ENCODE peak calls at places on chromosomes 2 and 18, in five cellular contexts. D is HepG2, H is H1, M is GM12878, K is K562. Z is an unnamed sample.

GRCh38 chr2:176126929-176127768 is 2.4 kb upstream of the HOXD8 start:
- DNase-seq in M (no peak), K (peak), H (peak), D (peak), Z (no peak)

GRCh38 chr2:64123740-64124139 is 20.5 kb downstream of the PELI1 start:
- DNase-seq in K (no peak), M (no peak), D (no peak), H (no peak), Z (no peak)

GRCh38 chr2:218822622-218823021 is 9.0 kb downstream of the PRKAG3 start:
- DNase-seq in D (no peak), K (no peak), M (no peak), H (no peak), Z (no peak)

GRCh38 chr2:169038338-169038757 is 7.2 kb upstream of the ABCB11 start:
- DNase-seq in M (peak), K (peak), D (no peak), H (no peak), Z (peak)

GRCh38 chr2:200609027-200609614 is 23.3 kb downstream of the AOX1 start:
- DNase-seq in M (no peak), K (no peak), H (no peak), D (no peak), Z (peak)

GRCh38 chr2:157685572-157685971 is 56.9 kb upstream of the ACVR1C start:
- DNase-seq in K (no peak), D (no peak), M (no peak), H (no peak), Z (no peak)

GRCh38 chr2:14634885-14635871 is 2.7 kb downstream of the LRATD1 start:
- DNase-seq in K (peak), D (no peak), M (no peak), H (peak), Z (peak)

GRCh38 chr18:23226386-23226785 is 91.1 kb downstream of the CABLES1 start:
- DNase-seq in H (no peak), D (no peak), M (no peak), K (no peak), Z (no peak)

GRCh38 chr2:197011777-197012641 is 85.5 kb upstream of the PGAP1 start:
- DNase-seq in D (peak), K (peak), M (no peak), H (no peak), Z (peak)

GRCh38 chr2:107737764-107738163 is 88.9 kb upstream of the RGPD4 start:
- DNase-seq in K (no peak), H (no peak), M (no peak), D (no peak), Z (no peak)

GRCh38 chr2:223619486-223620129 is 17.4 kb upstream of the SCG2 start:
- DNase-seq in H (no peak), M (no peak), D (no peak), K (no peak), Z (no peak)

GRCh38 chr18:62634471-62634870 is 80.9 kb upstream of the PHLPP1 start:
- DNase-seq in D (no peak), H (no peak), K (no peak), M (no peak), Z (no peak)

GRCh38 chr18:56298935-56299334 is 339.5 kb downstream of the TXNL1 start:
- DNase-seq in K (no peak), M (no peak), D (no peak), H (no peak), Z (peak)

GRCh38 chr2:28355521-28356094 is 37.0 kb upstream of the FOSL2 start:
- DNase-seq in D (peak), K (peak), M (no peak), H (no peak), Z (no peak)

GRCh38 chr2:52686935-52687334 is 1080.7 kb upstream of the CHAC2 start:
- DNase-seq in H (no peak), M (no peak), D (peak), K (no peak), Z (no peak)

GRCh38 chr2:216339456-216340279 is 32.6 kb downstream of the MARCHF4 start:
- DNase-seq in K (no peak), D (no peak), H (peak), M (no peak), Z (peak)

GRCh38 chr2:98520806-98521205 is 76.1 kb downstream of the INPP4A start:
- DNase-seq in K (no peak), H (no peak), D (no peak), M (no peak), Z (no peak)

GRCh38 chr2:203361922-203362321 is 33.7 kb downstream of the ABI2 start:
- DNase-seq in M (no peak), H (no peak), D (no peak), K (no peak), Z (no peak)

GRCh38 chr2:100291152-100291970 is 30.9 kb downstream of the LONRF2 start:
- DNase-seq in K (peak), H (no peak), D (peak), M (no peak), Z (peak)

GRCh38 chr2:127047054-127047453 is 59.9 kb downstream of the BIN1 start:
- DNase-seq in M (no peak), D (no peak), H (peak), K (no peak), Z (no peak)

GRCh38 chr2:72115361-72116080 is 32.1 kb downstream of the CYP26B1 start:
- DNase-seq in H (no peak), K (no peak), M (no peak), D (no peak), Z (peak)

GRCh38 chr2:178946494-178946893 is 103.4 kb downstream of the CCDC141 start:
- DNase-seq in K (no peak), H (no peak), D (no peak), M (no peak), Z (no peak)

GRCh38 chr2:144554811-144555210 is 34.9 kb upstream of the ZEB2 start:
- DNase-seq in M (no peak), H (no peak), D (no peak), K (no peak), Z (no peak)
- TF ChIP-seq HDAC2 in M (no peak), H (no peak), D (no peak), K (no peak), Z (no peak)

GRCh38 chr18:36017232-36017631 is 44.8 kb downstream of the RMP24 start:
- DNase-seq in M (no peak), K (no peak), D (no peak), H (no peak), Z (no peak)
- TF ChIP-seq CEBPB in M (no peak), K (no peak), D (no peak), H (no peak), Z (no peak)

GRCh38 chr2:79702934-79703333 is 190.1 kb downstream of the CTNNA2 start:
- DNase-seq in D (no peak), H (no peak), K (no peak), M (no peak), Z (no peak)

GRCh38 chr2:79697200-79697599 is 184.3 kb downstream of the CTNNA2 start:
- DNase-seq in D (no peak), K (no peak), M (no peak), H (no peak), Z (no peak)
- TF ChIP-seq EP300 in D (no peak), K (no peak), M (no peak), H (no peak), Z (no peak)

GRCh38 chr18:44588466-44588865 is 92.2 kb upstream of the SETBP1 start:
- DNase-seq in H (no peak), K (no peak), M (no peak), D (no peak), Z (no peak)

GRCh38 chr18:44590976-44591375 is 89.7 kb upstream of the SETBP1 start:
- DNase-seq in M (no peak), D (no peak), H (no peak), K (no peak), Z (no peak)

GRCh38 chr18:44592639-44593038 is 88.0 kb upstream of the SETBP1 start:
- DNase-seq in H (no peak), M (no peak), K (no peak), D (no peak), Z (no peak)

GRCh38 chr18:44586782-44587524 is 93.7 kb upstream of the SETBP1 start:
- DNase-seq in D (no peak), M (no peak), K (no peak), H (no peak), Z (no peak)

DNA sequence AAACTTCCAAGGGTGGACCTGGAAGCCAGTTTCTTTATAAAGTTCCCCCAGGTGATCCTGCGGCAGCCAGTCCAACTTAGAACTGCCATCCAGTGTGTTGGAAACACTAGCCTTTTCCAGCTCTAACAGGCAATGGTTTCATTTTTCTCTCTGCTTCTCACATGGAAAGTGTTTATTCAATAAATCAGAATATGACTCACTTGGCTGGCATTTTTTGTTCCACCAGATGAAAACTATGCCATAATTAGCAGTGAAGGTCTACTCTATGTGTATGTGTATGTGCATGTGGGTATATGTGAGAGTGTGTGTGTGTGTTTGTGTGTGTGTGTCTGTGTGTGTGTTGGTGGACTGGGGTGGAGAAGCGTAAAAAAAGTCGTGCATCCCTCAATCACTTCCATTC is 91.0 kb upstream of the SETBP1 start:
- DNase-seq in M (no peak), D (no peak), K (no peak), H (no peak), Z (no peak)
- TF ChIP-seq HDAC2 in M (no peak), D (no peak), K (no peak), H (no peak), Z (no peak)

DNA sequence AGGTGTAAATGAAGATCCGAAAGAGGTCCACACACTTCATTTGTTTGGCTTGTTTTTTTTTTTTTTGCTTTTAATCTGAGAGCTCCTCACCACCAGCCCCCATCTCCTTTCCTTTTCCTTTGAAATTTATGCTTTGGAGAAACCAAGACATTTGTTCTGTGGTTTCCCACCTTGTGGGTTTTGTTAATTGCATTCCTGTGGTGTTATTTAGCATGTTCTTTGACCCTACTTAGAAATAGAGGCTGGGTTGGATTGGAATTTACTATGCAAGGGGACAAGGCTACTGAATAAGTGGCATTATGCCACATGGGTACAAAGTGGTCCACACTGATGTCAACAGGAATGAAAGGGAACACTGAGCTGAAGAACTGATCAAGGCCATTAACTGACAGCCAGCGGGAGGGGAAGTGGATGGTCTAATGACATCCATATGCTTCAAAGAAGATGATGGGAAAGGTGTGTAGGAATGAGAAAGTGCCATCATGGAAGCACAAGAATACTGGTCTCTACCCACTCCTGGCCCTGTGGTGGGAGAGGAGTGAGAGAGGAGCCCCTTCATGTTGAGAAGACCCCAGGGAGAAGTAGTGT is 8.9 kb downstream of the CCL20 start:
- DNase-seq in H (no peak), K (no peak), M (no peak), D (peak), Z (no peak)
- TF ChIP-seq CEBPB in H (no peak), K (no peak), M (no peak), D (no peak), Z (no peak)

GRCh38 chr2:24873619-24874018 is 46.4 kb downstream of the ADCY3 start:
- DNase-seq in H (no peak), M (no peak), K (no peak), D (no peak), Z (no peak)
- TF ChIP-seq EP300 in H (no peak), M (no peak), K (no peak), D (no peak), Z (no peak)

GRCh38 chr2:119859528-119859927 is 99.8 kb downstream of the PTPN4 start:
- DNase-seq in K (no peak), M (no peak), H (no peak), D (no peak), Z (no peak)

GRCh38 chr2:119862127-119862889 is 102.6 kb downstream of the PTPN4 start:
- DNase-seq in H (no peak), D (peak), K (no peak), M (peak), Z (no peak)

GRCh38 chr2:119864318-119864717 is 104.6 kb downstream of the PTPN4 start:
- DNase-seq in K (peak), D (no peak), M (no peak), H (no peak), Z (no peak)

GRCh38 chr2:119857742-119858141 is 98.0 kb downstream of the PTPN4 start:
- DNase-seq in H (no peak), K (no peak), D (no peak), M (no peak), Z (no peak)

GRCh38 chr2:119860924-119861323 is 101.2 kb downstream of the PTPN4 start:
- DNase-seq in D (no peak), K (no peak), H (no peak), M (no peak), Z (no peak)
- TF ChIP-seq HDAC2 in D (no peak), K (no peak), H (no peak), M (no peak), Z (no peak)

GRCh38 chr2:16438571-16439294 is 226.9 kb downstream of the CYRIA start:
- DNase-seq in D (no peak), M (no peak), H (no peak), K (peak), Z (no peak)
- TF ChIP-seq CEBPB in D (no peak), M (no peak), H (no peak), K (no peak), Z (no peak)

GRCh38 chr18:8709248-8710059 is 4.1 kb downstream of the MTCL1 start:
- DNase-seq in H (no peak), K (no peak), M (no peak), D (no peak), Z (no peak)

GRCh38 chr18:8713691-8714090 is 8.3 kb downstream of the MTCL1 start:
- DNase-seq in D (no peak), K (no peak), M (no peak), H (no peak), Z (no peak)

GRCh38 chr18:8708670-8709069 is 3.3 kb downstream of the MTCL1 start:
- DNase-seq in H (no peak), K (no peak), M (no peak), D (no peak), Z (no peak)

GRCh38 chr18:8707946-8708345 is 2.6 kb downstream of the MTCL1 start:
- DNase-seq in H (no peak), M (no peak), D (peak), K (no peak), Z (peak)

GRCh38 chr18:8711736-8712135 is 6.4 kb downstream of the MTCL1 start:
- DNase-seq in M (no peak), K (no peak), H (no peak), D (no peak), Z (no peak)
- TF ChIP-seq EP300 in M (no peak), K (no peak), H (no peak), D (no peak), Z (no peak)

DNA sequence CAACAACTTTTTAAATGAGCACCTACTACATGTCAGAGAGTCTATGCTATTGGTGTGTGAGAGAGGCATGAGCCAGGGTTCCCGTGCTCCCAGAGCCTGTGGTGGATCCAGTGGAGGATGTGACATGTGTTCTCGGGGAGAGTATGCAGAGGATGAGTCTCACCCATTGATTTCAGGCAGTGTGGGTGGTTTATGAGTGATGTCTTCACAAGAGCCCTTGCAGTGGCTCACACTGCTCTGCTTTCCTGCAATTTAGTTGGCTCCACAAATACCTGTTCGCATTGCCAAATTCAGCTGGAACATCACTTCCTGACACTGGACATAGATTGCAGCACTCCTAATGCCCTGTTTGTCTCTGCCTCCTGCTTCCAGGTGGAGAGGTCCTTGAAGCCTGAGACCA is 243.6 kb upstream of the CXCR4 start:
- DNase-seq in M (no peak), H (no peak), D (no peak), K (no peak), Z (no peak)
- TF ChIP-seq HDAC2 in M (no peak), H (no peak), D (no peak), K (no peak), Z (no peak)